ENCODE peak calls at places on chromosome 5, in four cellular contexts. P, C, J and G are unnamed samples.

GRCh38 chr5:29697786-29698414 is 1495.6 kb upstream of the CDH6 start:
- DNase-seq in P (no peak), C (no peak), J (no peak), G (no peak)

GRCh38 chr5:37915078-37915736 is 75.4 kb upstream of the GDNF start:
- DNase-seq in P (no peak), C (no peak), J (no peak), G (no peak)

GRCh38 chr5:87308024-87308423 is 40.3 kb downstream of the RASA1 start:
- DNase-seq in P (no peak), J (no peak), C (no peak), G (no peak)

GRCh38 chr5:149400304-149400703 is 21.2 kb upstream of the IL17B start:
- DNase-seq in P (no peak), C (no peak), J (no peak), G (no peak)

GRCh38 chr5:39780341-39780740 is 355.6 kb upstream of the DAB2 start:
- DNase-seq in J (no peak), C (no peak), P (no peak), G (no peak)

GRCh38 chr5:157913575-157913974 is 54.6 kb upstream of the CLINT1 start:
- DNase-seq in P (no peak), C (no peak), J (no peak), G (no peak)

GRCh38 chr5:163104496-163104895 is 332.9 kb upstream of the CCNG1 start:
- DNase-seq in J (no peak), C (no peak), P (no peak), G (no peak)

GRCh38 chr5:150780816-150781221 is 2.3 kb downstream of the SMIM3 start:
- DNase-seq in P (no peak), C (no peak), J (no peak), G (no peak)

GRCh38 chr5:175746851-175747250 is 89.0 kb downstream of the HRH2 start:
- DNase-seq in J (no peak), C (no peak), P (no peak), G (no peak)

GRCh38 chr5:64364426-64364825 is 141.4 kb upstream of the RGS7BP start:
- DNase-seq in C (no peak), P (no peak), J (no peak), G (no peak)

GRCh38 chr5:59069438-59070079 is 486.7 kb downstream of the RAB3C start:
- DNase-seq in P (no peak), J (no peak), C (peak), G (no peak)

GRCh38 chr5:179209359-179210150 is 135.7 kb downstream of the ADAMTS2 start:
- DNase-seq in C (no peak), P (no peak), J (peak), G (no peak)

GRCh38 chr5:35038891-35039290 is 8.9 kb downstream of the AGXT2 start:
- DNase-seq in J (no peak), P (no peak), C (no peak), G (no peak)

GRCh38 chr5:65727491-65728156 is 5.6 kb downstream of the NLN start:
- DNase-seq in P (no peak), J (no peak), C (no peak), G (no peak)

GRCh38 chr5:54944364-54944763 is 41.0 kb downstream of the ESM1 start:
- DNase-seq in J (no peak), P (peak), C (no peak), G (peak)

GRCh38 chr5:61449756-61450155 is 117.7 kb downstream of the ZSWIM6 start:
- DNase-seq in J (no peak), P (no peak), C (no peak), G (no peak)

GRCh38 chr5:40479939-40480338 is 199.8 kb upstream of the PTGER4 start:
- DNase-seq in P (no peak), C (no peak), J (no peak), G (no peak)

GRCh38 chr5:150155258-150156032 is at the start of gene PDGFRB:
- DNase-seq in J (peak), C (peak), P (no peak), G (peak)

GRCh38 chr5:79963261-79963977 is 27.6 kb downstream of the MTX3 start:
- DNase-seq in C (no peak), J (no peak), P (no peak), G (no peak)

GRCh38 chr5:59874675-59875074 is 18.9 kb downstream of the PDE4D start:
- DNase-seq in P (no peak), J (no peak), C (no peak), G (no peak)

GRCh38 chr5:138698713-138699112 is 54.5 kb upstream of the CTNNA1 start:
- DNase-seq in C (no peak), J (no peak), P (no peak), G (no peak)